ENCODE peak calls at places on chromosomes 2 and 18, in seven cellular contexts. W is sciatic nerve; R is left colon; P is activated T-helper 9 cell treated with anti-CD3 and anti-CD28 coated beads, Interleukin-2, amount 50 U/mL, for 16 hours; Y is AG09319; L is D341Med; Q is stimulated activated CD4-positive, alpha-beta T cell treated with anti-CD3 and anti-CD28 coated beads, Interleukin-4, amount 100 ng/mL, for 24 hours. S is an unnamed sample.
A peak's percentile ranks its signal among the peaks of the same experiment; 100 is the strongest.

GRCh38 chr2:117956036-117956791 is 57.7 kb downstream of the CCDC93 start:
- DNase-seq in L (no peak), Y (no peak), P (no peak), Q (no peak), W (no peak), R (no peak), S (no peak)

GRCh38 chr18:52948878-52949444 is 609.0 kb downstream of the DCC start:
- DNase-seq in R (no peak), L (no peak), P (no peak), W (no peak), Q (no peak), Y (no peak), S (no peak)

GRCh38 chr2:24973812-24974211 is 2.1 kb upstream of the DNAJC27 start:
- DNase-seq in Y (no peak), Q (no peak), W (no peak), R (no peak), P (no peak), L (no peak), S (no peak)

GRCh38 chr2:108267117-108267516 is 21.6 kb upstream of the SULT1C2 start:
- DNase-seq in R (peak; percentile 16), Y (peak; percentile 18), W (peak; percentile 79), L (no peak), Q (no peak), P (no peak), S (peak; percentile 6)

GRCh38 chr2:241122376-241123002 is 20.4 kb upstream of the MTERF4 start:
- DNase-seq in R (no peak), L (no peak), P (no peak), Y (no peak), W (peak; percentile 42), Q (no peak), S (no peak)

GRCh38 chr2:16061406-16062217 is 121.3 kb downstream of the MYCN start:
- DNase-seq in P (no peak), Y (no peak), Q (no peak), W (no peak), L (no peak), R (no peak), S (no peak)

GRCh38 chr2:181304011-181304844 is 153.0 kb upstream of the ITGA4 start:
- DNase-seq in Y (no peak), L (no peak), P (no peak), Q (no peak), W (no peak), R (no peak), S (no peak)

GRCh38 chr2:117958186-117958585 is 55.7 kb downstream of the CCDC93 start:
- DNase-seq in L (no peak), Y (peak; percentile 81), Q (no peak), W (no peak), R (no peak), P (no peak), S (peak; percentile 33)

GRCh38 chr2:71608034-71608433 is 154.7 kb downstream of the DYSF start:
- DNase-seq in L (no peak), W (peak; percentile 34), P (no peak), R (no peak), Q (no peak), Y (no peak), S (no peak)

GRCh38 chr2:110877031-110877827 is 144.9 kb downstream of the ACOXL start:
- DNase-seq in R (no peak), W (no peak), P (no peak), Q (no peak), Y (no peak), L (no peak), S (no peak)

GRCh38 chr2:237901932-237902846 is 42.8 kb downstream of the RAMP1 start:
- DNase-seq in Y (no peak), Q (no peak), R (no peak), W (peak; percentile 51), L (peak; percentile 30), P (no peak), S (no peak)

GRCh38 chr2:96414161-96414713 is 78.7 kb downstream of the NCAPH start:
- DNase-seq in P (no peak), W (no peak), Q (no peak), L (no peak), Y (no peak), R (no peak), S (no peak)

GRCh38 chr2:239025951-239026461 is 178.1 kb downstream of the TWIST2 start:
- DNase-seq in P (no peak), W (no peak), R (no peak), Q (no peak), Y (no peak), L (no peak), S (no peak)

GRCh38 chr2:68423966-68424650 is 43.0 kb downstream of the FBXO48 start:
- DNase-seq in R (no peak), Q (no peak), W (no peak), Y (no peak), P (no peak), L (no peak), S (no peak)

GRCh38 chr2:37858197-37858711 is 66.8 kb upstream of the RMDN2 start:
- DNase-seq in R (no peak), Q (no peak), P (no peak), W (no peak), Y (no peak), L (no peak), S (peak; percentile 54)

GRCh38 chr2:165902929-165903328 is 50.6 kb downstream of the TTC21B start:
- DNase-seq in Q (no peak), W (no peak), R (no peak), Y (no peak), L (no peak), P (no peak), S (no peak)

GRCh38 chr2:22904126-22904684 is 480.8 kb upstream of the KLHL29 start:
- DNase-seq in P (no peak), Q (no peak), W (no peak), R (peak; percentile 58), L (peak; percentile 43), Y (no peak), S (no peak)

GRCh38 chr2:210167227-210167626 is 4.0 kb downstream of the KANSL1L start:
- DNase-seq in P (no peak), W (no peak), Q (no peak), L (no peak), R (no peak), Y (no peak), S (no peak)

GRCh38 chr18:67385455-67385854 is 131.1 kb downstream of the DSEL start:
- DNase-seq in L (no peak), Q (no peak), W (no peak), P (no peak), Y (no peak), R (no peak), S (no peak)

GRCh38 chr18:43570593-43570992 is 293.3 kb upstream of the SYT4 start:
- DNase-seq in Y (no peak), P (no peak), W (no peak), L (no peak), R (no peak), Q (no peak), S (no peak)

GRCh38 chr2:227876536-227876882 is 5.1 kb downstream of the DAW1 start:
- DNase-seq in Q (no peak), Y (no peak), R (no peak), P (no peak), W (no peak), L (no peak), S (no peak)

GRCh38 chr2:109275120-109276040 is 146.4 kb downstream of the SH3RF3 start:
- DNase-seq in Y (no peak), Q (no peak), P (no peak), W (no peak), R (no peak), L (no peak), S (no peak)

GRCh38 chr18:65436430-65436829 is 314.4 kb upstream of the CDH7 start:
- DNase-seq in L (peak; percentile 34), W (no peak), Y (no peak), Q (no peak), R (no peak), P (no peak), S (no peak)

GRCh38 chr2:168884990-168885389 is 5.2 kb downstream of the SPC25 start:
- DNase-seq in W (no peak), L (no peak), Q (no peak), R (no peak), Y (no peak), P (no peak), S (no peak)

GRCh38 chr2:37639631-37640030 is 31.8 kb downstream of the CDC42EP3 start:
- DNase-seq in R (no peak), P (no peak), W (no peak), Y (no peak), L (no peak), Q (no peak), S (no peak)

GRCh38 chr18:48944634-48945033 is 6.1 kb downstream of the SMAD7 start:
- DNase-seq in W (no peak), Y (no peak), L (no peak), R (no peak), P (no peak), Q (no peak), S (no peak)

GRCh38 chr18:47113796-47114540 is 36.3 kb downstream of the HDHD2 start:
- DNase-seq in R (no peak), W (no peak), L (no peak), Y (no peak), P (no peak), Q (no peak), S (peak; percentile 82)

GRCh38 chr2:75138528-75138927 is 60.8 kb downstream of the TACR1 start:
- DNase-seq in L (no peak), P (no peak), W (no peak), R (no peak), Q (no peak), Y (no peak), S (no peak)